ENCODE peak calls at places on chromosomes 4 and X, in nine cellular contexts. U is IMR-90, F is neuronal stem cell, C is GM23248, T is neural progenitor cell, M is K562, E is trophoblast cell, L is OCI-LY7, O is GM12878. W is an unnamed sample.

GRCh38 chrX:104137496-104137895 is 19.3 kb downstream of the SLC25A53 start:
- DNase-seq in U (no peak), F (no peak), C (peak), T (no peak), M (peak), E (no peak), L (peak), O (no peak), W (peak)

GRCh38 chr4:149801416-149801815 is 14.2 kb downstream of the IQCM start:
- DNase-seq in U (no peak), F (no peak), C (no peak), T (no peak), M (no peak), E (no peak), L (no peak), O (no peak), W (no peak)

GRCh38 chrX:53483838-53484420 is 49.8 kb upstream of the HSD17B10 start:
- DNase-seq in U (peak), F (no peak), C (peak), T (no peak), M (no peak), E (peak), L (no peak), O (no peak), W (no peak)

GRCh38 chr4:112296949-112297483 is at the start of gene ALPK1:
- DNase-seq in U (peak), F (no peak), C (peak), T (no peak), M (peak), E (peak), L (peak), O (no peak), W (peak)

GRCh38 chrX:107683124-107683895 is 55.0 kb downstream of the PRPS1 start:
- DNase-seq in U (no peak), F (no peak), C (peak), T (no peak), M (no peak), E (no peak), L (no peak), O (no peak), W (no peak)

GRCh38 chr4:56186808-56187523 is 200.3 kb downstream of the AASDH start:
- DNase-seq in U (no peak), F (no peak), C (no peak), T (peak), M (no peak), E (no peak), L (no peak), O (no peak), W (no peak)

GRCh38 chr4:73544620-73545019 is 63.1 kb downstream of the AFM start:
- DNase-seq in U (no peak), F (no peak), C (no peak), T (no peak), M (no peak), E (no peak), L (no peak), O (no peak), W (no peak)

GRCh38 chr4:55012363-55013255 is 112.8 kb downstream of the KDR start:
- DNase-seq in U (no peak), F (no peak), C (no peak), T (no peak), M (no peak), E (no peak), L (no peak), O (no peak), W (no peak)

GRCh38 chr4:99144070-99144469 is at the start of gene ADH4:
- DNase-seq in U (peak), F (peak), C (peak), T (peak), M (no peak), E (no peak), L (no peak), O (no peak), W (no peak)

GRCh38 chrX:35562395-35562794 is 235.7 kb upstream of the MAGEB16 start:
- DNase-seq in U (no peak), F (peak), C (no peak), T (peak), M (no peak), E (no peak), L (no peak), O (no peak), W (no peak)

GRCh38 chrX:7047951-7048350 is 99.6 kb upstream of the STS start:
- DNase-seq in U (no peak), F (no peak), C (no peak), T (no peak), M (no peak), E (no peak), L (no peak), O (no peak), W (no peak)

GRCh38 chrX:131739823-131740222 is 195.9 kb downstream of the OR13H1 start:
- DNase-seq in U (no peak), F (no peak), C (no peak), T (no peak), M (no peak), E (no peak), L (no peak), O (no peak), W (no peak)

GRCh38 chrX:134761788-134762187 is 103.5 kb upstream of the PLAC1 start:
- DNase-seq in U (no peak), F (no peak), C (peak), T (no peak), M (no peak), E (no peak), L (peak), O (no peak), W (peak)

DNA sequence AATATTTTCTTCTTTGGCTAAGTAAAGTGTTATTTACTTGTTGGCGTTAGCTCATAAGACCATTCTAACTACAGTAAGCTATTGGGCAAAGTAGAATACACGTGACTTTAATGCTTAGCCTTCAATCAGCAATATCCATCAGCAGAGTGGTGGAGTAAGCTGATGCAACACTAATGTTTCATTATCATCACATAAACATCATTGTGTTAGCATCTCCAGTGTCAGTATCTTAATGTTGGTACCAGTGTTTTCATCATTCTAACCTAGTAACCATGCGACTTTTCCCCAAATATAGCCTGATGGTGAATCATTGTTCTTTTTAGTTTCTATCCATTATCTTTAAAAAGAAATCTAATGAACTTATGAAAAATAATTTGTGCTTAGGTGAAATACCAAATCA is 48.5 kb downstream of the APOOL start:
- DNase-seq in U (peak), F (no peak), C (peak), T (no peak), M (no peak), E (peak), L (no peak), O (no peak), W (no peak)
- H3K4me2 ChIP-seq in U (no peak), F (no peak), C (peak), T (no peak), M (no peak), E (no peak), L (no peak), O (no peak), W (no peak)

GRCh38 chrX:15750611-15751159 is 12.6 kb downstream of the CA5B start:
- DNase-seq in U (no peak), F (no peak), C (peak), T (no peak), M (no peak), E (no peak), L (no peak), O (no peak), W (no peak)
- H3K4me2 ChIP-seq in U (no peak), F (no peak), C (peak), T (no peak), M (no peak), E (no peak), L (no peak), O (no peak), W (peak)

GRCh38 chr4:24032371-24032989 is 142.6 kb upstream of the PPARGC1A start:
- DNase-seq in U (peak), F (no peak), C (peak), T (peak), M (peak), E (no peak), L (peak), O (no peak), W (peak)
- H3K4me2 ChIP-seq in U (no peak), F (no peak), C (no peak), T (no peak), M (no peak), E (no peak), L (no peak), O (no peak), W (no peak)

DNA sequence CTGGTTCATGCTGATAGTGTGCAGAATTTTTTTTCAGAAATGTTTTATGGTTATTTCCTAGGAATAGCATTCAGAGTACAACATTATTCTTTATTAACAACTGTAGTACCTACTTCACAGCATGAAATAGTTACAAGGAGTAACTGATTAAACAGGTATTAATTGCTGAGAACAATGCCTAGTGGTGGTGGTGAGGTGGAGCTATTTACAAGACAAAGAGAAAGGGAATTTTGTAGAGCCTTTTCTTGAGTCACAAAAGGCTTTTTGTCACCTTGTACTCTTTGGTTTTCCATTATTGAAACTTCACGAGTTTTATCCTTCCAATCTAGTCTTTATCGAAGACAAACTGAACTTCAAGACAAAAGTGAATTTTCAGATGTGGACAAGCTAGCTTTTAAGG is 27.5 kb downstream of the OFD1 start:
- DNase-seq in U (no peak), F (no peak), C (no peak), T (peak), M (no peak), E (no peak), L (no peak), O (no peak), W (no peak)
- H3K4me2 ChIP-seq in U (no peak), F (no peak), C (no peak), T (no peak), M (no peak), E (no peak), L (peak), O (no peak), W (no peak)

W was measured in MM.1S.